ENCODE peak calls at places on chromosomes 6 and 20, in seven cellular contexts. N, V, C, W, U, B and I are unnamed samples.
A peak's percentile ranks its signal among the peaks of the same experiment; 100 is the strongest.

GRCh38 chr6:89120371-89120770 is 2.5 kb upstream of the SRSF12 start:
- DNase-seq in B (no peak), W (no peak), N (no peak), V (no peak), U (no peak), C (no peak), I (no peak)

GRCh38 chr6:157825243-157825904 is 2.3 kb downstream of the SNX9 start:
- DNase-seq in W (no peak), C (peak; percentile 34), U (no peak), N (peak; percentile 64), V (no peak), B (no peak), I (no peak)

GRCh38 chr6:41895300-41896233 is at the start of gene USP49:
- DNase-seq in W (peak; percentile 95), U (peak; percentile 85), N (peak; percentile 88), B (peak; percentile 98), V (peak; percentile 67), C (peak; percentile 81), I (peak; percentile 81)

GRCh38 chr6:49923826-49924225 is 40.1 kb downstream of the DEFB114 start:
- DNase-seq in N (no peak), W (peak; percentile 86), B (no peak), V (no peak), U (no peak), C (no peak), I (no peak)

GRCh38 chr20:4135385-4136077 is 120.2 kb upstream of the RNF24 start:
- DNase-seq in U (peak; percentile 57), N (peak; percentile 97), W (peak; percentile 97), C (peak; percentile 98), B (peak; percentile 49), V (peak; percentile 98), I (peak; percentile 98)

GRCh38 chr6:13413906-13414555 is 73.4 kb downstream of the GFOD1 start:
- DNase-seq in U (no peak), W (no peak), B (peak; percentile 87), V (no peak), N (peak; percentile 37), C (no peak), I (no peak)

GRCh38 chr20:57659789-57660509 is 39.7 kb upstream of the ZBP1 start:
- DNase-seq in V (no peak), B (no peak), C (no peak), N (no peak), W (no peak), U (peak; percentile 6), I (no peak)

GRCh38 chr6:3499603-3500002 is 42.8 kb upstream of the SLC22A23 start:
- DNase-seq in W (no peak), U (no peak), B (no peak), C (no peak), N (no peak), V (no peak), I (no peak)

GRCh38 chr20:19995220-19995863 is 21.8 kb upstream of the NAA20 start:
- DNase-seq in B (no peak), C (peak; percentile 74), V (peak; percentile 55), U (peak; percentile 46), W (peak; percentile 32), N (peak; percentile 78), I (no peak)

GRCh38 chr6:87660226-87660886 is 41.7 kb downstream of the AKIRIN2 start:
- DNase-seq in U (peak; percentile 69), C (peak; percentile 51), W (no peak), V (no peak), N (peak; percentile 39), B (no peak), I (peak; percentile 70)

GRCh38 chr6:54135665-54136370 is 24.6 kb downstream of the MLIP start:
- DNase-seq in U (no peak), B (no peak), N (peak; percentile 80), C (peak; percentile 75), V (no peak), W (no peak), I (peak; percentile 53)

GRCh38 chr6:2760882-2761842 is 4.0 kb upstream of the WRNIP1 start:
- DNase-seq in W (peak; percentile 30), C (no peak), N (no peak), B (no peak), V (no peak), U (no peak), I (no peak)

GRCh38 chr6:4459032-4459431 is 317.2 kb upstream of the CDYL start:
- DNase-seq in U (peak; percentile 20), N (peak; percentile 89), C (peak; percentile 70), W (peak; percentile 9), B (no peak), V (peak; percentile 21), I (peak; percentile 78)

GRCh38 chr20:19129976-19130612 is 82.3 kb upstream of the SLC24A3 start:
- DNase-seq in V (no peak), C (no peak), B (no peak), N (no peak), U (no peak), W (no peak), I (no peak)

GRCh38 chr6:1485678-1486077 is 96.3 kb downstream of the FOXF2 start:
- DNase-seq in N (peak; percentile 81), C (peak; percentile 85), V (peak; percentile 75), W (no peak), B (peak; percentile 77), U (peak; percentile 22), I (peak; percentile 89)

GRCh38 chr20:409697-410559 is 1.8 kb downstream of the RBCK1 start:
- DNase-seq in N (no peak), B (no peak), C (no peak), U (no peak), W (no peak), V (no peak), I (no peak)
- H3K4me3 ChIP-seq in N (peak overlapping the region; percentile 99), B (no peak overlapping the region), C (peak overlapping the region; percentile 97), U (no peak overlapping the region), W (no peak overlapping the region), V (peak overlapping the region; percentile 95), I (peak overlapping the region; percentile 3)

DNA sequence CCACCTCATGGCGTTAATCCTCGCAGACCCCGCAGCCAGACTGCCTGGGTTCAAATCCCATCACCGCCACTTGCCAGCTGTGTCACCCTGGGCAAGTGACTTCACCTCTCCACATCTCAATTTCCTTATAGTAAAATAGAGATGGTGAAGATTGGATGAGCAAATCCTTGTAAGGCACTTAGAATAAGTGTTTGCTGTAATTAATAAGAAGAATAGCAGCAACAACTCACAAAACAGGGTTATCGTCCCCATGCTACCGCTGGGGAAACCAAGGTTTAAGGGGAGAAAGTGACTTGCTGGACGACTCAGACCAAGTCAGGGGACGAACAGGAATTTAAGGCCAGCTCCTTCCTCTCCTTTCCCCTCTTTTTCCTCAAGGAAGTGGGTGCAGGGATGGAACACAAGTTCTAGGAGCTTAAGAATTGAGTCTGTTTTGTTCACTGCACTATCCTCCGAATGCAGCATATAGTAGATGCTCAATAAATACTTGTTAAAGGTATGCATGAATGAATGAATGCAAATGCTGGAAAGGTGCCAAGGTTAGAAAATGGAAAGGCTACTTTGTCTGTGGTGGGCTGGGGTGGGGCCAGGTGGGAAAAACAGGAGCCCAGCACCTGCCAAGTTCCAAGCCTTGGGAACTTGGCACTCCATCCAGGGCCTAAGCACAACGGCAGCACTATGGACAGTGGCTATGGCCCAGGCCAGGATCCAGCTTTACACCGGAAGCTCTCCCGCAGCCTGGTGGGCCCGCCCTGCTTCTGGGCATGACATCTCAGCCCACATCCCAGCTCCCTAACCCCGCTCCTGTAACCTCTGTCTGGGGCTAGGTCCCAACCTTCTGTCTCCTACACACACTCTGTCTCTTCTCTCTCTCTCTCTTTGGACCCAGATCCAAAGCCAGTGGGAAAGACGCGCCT is 4.9 kb upstream of the CDH22 start:
- DNase-seq in B (no peak), C (no peak), W (no peak), V (no peak), U (no peak), N (no peak), I (no peak)
- H3K4me3 ChIP-seq in B (no peak overlapping the region), C (no peak overlapping the region), W (no peak overlapping the region), V (peak overlapping the region; percentile 5), U (no peak overlapping the region), N (no peak overlapping the region), I (no peak overlapping the region)

GRCh38 chr6:8387942-8388437 is 47.4 kb downstream of the SLC35B3 start:
- DNase-seq in N (no peak), W (no peak), U (no peak), B (no peak), V (no peak), C (no peak), I (no peak)
- H3K4me3 ChIP-seq in N (no peak overlapping the region), W (no peak overlapping the region), U (no peak overlapping the region), B (no peak overlapping the region), V (no peak overlapping the region), C (no peak overlapping the region), I (no peak overlapping the region)

DNA sequence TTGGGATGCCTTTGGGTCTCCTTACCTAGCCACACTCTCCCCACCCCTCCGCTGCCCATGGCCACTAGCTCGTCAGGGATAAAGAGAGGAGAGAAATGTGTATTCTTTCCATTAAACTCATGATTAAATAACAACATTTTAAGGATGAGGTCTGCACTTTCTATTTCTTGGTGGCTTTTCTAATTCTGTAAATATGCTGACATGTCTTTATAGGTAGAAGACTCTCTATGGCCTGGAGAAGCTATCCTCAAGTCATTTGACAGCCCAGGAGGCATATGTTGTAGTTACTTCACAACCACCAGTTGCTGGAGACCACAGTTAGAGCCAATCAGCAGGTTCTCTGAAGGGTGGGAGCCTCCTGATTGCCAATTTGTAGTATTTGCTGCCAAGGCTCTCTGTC is 205.1 kb upstream of the KCNQ5 start:
- DNase-seq in W (no peak), C (no peak), U (no peak), V (no peak), N (no peak), B (no peak), I (no peak)
- H3K4me3 ChIP-seq in W (no peak overlapping the region), C (no peak overlapping the region), U (no peak overlapping the region), V (no peak overlapping the region), N (no peak overlapping the region), B (no peak overlapping the region), I (no peak overlapping the region)

GRCh38 chr6:56841751-56842150 is 113.2 kb upstream of the BEND6 start:
- DNase-seq in B (no peak), W (no peak), U (no peak), C (no peak), N (no peak), V (no peak), I (no peak)
- H3K4me3 ChIP-seq in B (no peak overlapping the region), W (no peak overlapping the region), U (no peak overlapping the region), C (peak overlapping the region; percentile 71), N (peak overlapping the region; percentile 75), V (peak overlapping the region; percentile 90), I (peak overlapping the region; percentile 69)